ENCODE peak calls at places on chromosome 15, in ten cellular contexts. I is activated T-helper 9 cell treated with anti-CD3 and anti-CD28 coated beads, Interleukin-2, amount 50 U/mL, for 16 hours; M is GM12864; L is NCI-H1092 treated with DMSO at 0.1 percent for 48 hours; R is fibroblast of lung; D is pancreas; U is type B pancreatic cell; F is GM03348; T is ELF-1; B is BE2C. J is an unnamed sample.

GRCh38 chr15:92663250-92663951 is 7.8 kb upstream of the FAM174B start:
- DNase-seq in L (no peak), F (no peak), B (no peak), U (no peak), I (no peak), M (peak), T (no peak), D (no peak), R (no peak), J (no peak)

GRCh38 chr15:80967451-80967850 is 22.2 kb downstream of the MESD start:
- DNase-seq in B (no peak), L (no peak), M (no peak), I (no peak), F (peak), D (no peak), T (peak), U (no peak), R (peak), J (no peak)

GRCh38 chr15:34889486-34889885 is 80.1 kb downstream of the AQR start:
- DNase-seq in M (no peak), F (no peak), L (no peak), D (no peak), B (no peak), T (no peak), R (peak), I (no peak), U (no peak), J (no peak)

GRCh38 chr15:65052956-65053355 is 7.8 kb downstream of the SLC51B start:
- DNase-seq in I (no peak), D (no peak), R (no peak), B (no peak), F (no peak), T (no peak), U (no peak), M (no peak), L (no peak), J (no peak)

GRCh38 chr15:78195735-78196201 is 38.6 kb downstream of the ACSBG1 start:
- DNase-seq in R (no peak), F (peak), I (peak), D (peak), L (peak), T (peak), B (peak), U (no peak), M (no peak), J (no peak)

GRCh38 chr15:57635300-57635944 is 43.7 kb downstream of the MYZAP start:
- DNase-seq in B (no peak), R (no peak), M (no peak), L (peak), F (no peak), D (peak), U (no peak), T (no peak), I (no peak), J (no peak)

GRCh38 chr15:48402778-48403177 is 71.5 kb downstream of the DUT start:
- DNase-seq in D (no peak), T (no peak), B (no peak), M (peak), F (no peak), I (no peak), L (no peak), R (peak), U (no peak), J (no peak)

GRCh38 chr15:64610257-64610919 is 150.0 kb downstream of the ZNF609 start:
- DNase-seq in F (no peak), R (no peak), U (no peak), L (no peak), T (no peak), M (no peak), I (no peak), B (no peak), D (no peak), J (no peak)

GRCh38 chr15:85024509-85025336 is 43.1 kb downstream of the PDE8A start:
- DNase-seq in D (no peak), M (no peak), B (no peak), I (no peak), T (no peak), L (no peak), F (peak), R (peak), U (no peak), J (no peak)

GRCh38 chr15:45637552-45638033 is 2.8 kb downstream of the SQOR start:
- DNase-seq in L (peak), B (no peak), R (peak), M (peak), D (peak), I (peak), U (no peak), F (peak), T (no peak), J (no peak)

GRCh38 chr15:61256231-61256630 is 27.1 kb upstream of the RORA start:
- DNase-seq in F (no peak), I (no peak), D (no peak), B (no peak), T (no peak), L (no peak), R (no peak), U (no peak), M (no peak), J (no peak)

GRCh38 chr15:99450896-99451358 is 114.9 kb upstream of the MEF2A start:
- DNase-seq in B (peak), I (peak), L (no peak), T (peak), M (peak), F (peak), D (no peak), U (no peak), R (peak), J (peak)

GRCh38 chr15:78212546-78213424 is 21.6 kb downstream of the ACSBG1 start:
- DNase-seq in M (no peak), D (peak), B (peak), L (no peak), T (peak), F (peak), R (peak), U (no peak), I (no peak), J (peak)

GRCh38 chr15:38702178-38702912 is 137.7 kb upstream of the RASGRP1 start:
- DNase-seq in R (no peak), B (peak), T (peak), M (no peak), D (peak), U (no peak), I (no peak), L (no peak), F (no peak), J (peak)

GRCh38 chr15:90071220-90071807 is 31.0 kb downstream of the IDH2 start:
- DNase-seq in T (no peak), M (no peak), I (peak), R (peak), B (peak), D (peak), U (no peak), F (peak), L (peak), J (peak)

GRCh38 chr15:74635228-74635627 is 19.6 kb downstream of the CLK3 start:
- DNase-seq in L (peak), M (peak), R (peak), T (peak), F (peak), U (no peak), D (peak), B (peak), I (peak), J (peak)

GRCh38 chr15:88021601-88022000 is 234.9 kb downstream of the NTRK3 start:
- DNase-seq in L (no peak), B (no peak), T (no peak), M (no peak), F (peak), R (peak), I (no peak), U (no peak), D (no peak), J (no peak)

GRCh38 chr15:87477759-87478687 is 778.5 kb downstream of the NTRK3 start:
- DNase-seq in U (no peak), R (peak), D (peak), B (peak), L (peak), F (peak), I (no peak), M (no peak), T (peak), J (peak)

GRCh38 chr15:38414351-38414750 is 39.6 kb upstream of the FAM98B start:
- DNase-seq in L (no peak), D (peak), F (peak), R (peak), M (no peak), I (no peak), B (peak), T (peak), U (no peak), J (peak)

GRCh38 chr15:98896802-98897732 is 110.5 kb downstream of the PGPEP1L start:
- DNase-seq in L (no peak), F (peak), B (no peak), M (no peak), U (no peak), R (peak), I (no peak), D (no peak), T (peak), J (no peak)

GRCh38 chr15:67594793-67595192 is 52.3 kb downstream of the MAP2K5 start:
- DNase-seq in I (no peak), L (no peak), D (no peak), M (no peak), R (no peak), U (no peak), T (no peak), F (no peak), B (no peak), J (no peak)

GRCh38 chr15:25624504-25625172 is 185.8 kb upstream of the UBE3A start:
- DNase-seq in L (no peak), R (no peak), M (no peak), D (no peak), B (no peak), T (no peak), U (no peak), F (no peak), I (no peak), J (no peak)

GRCh38 chr15:66294932-66295235 is 1.5 kb downstream of the DIS3L start:
- DNase-seq in D (no peak), B (no peak), F (peak), I (no peak), L (no peak), R (peak), M (no peak), U (no peak), T (no peak), J (no peak)

GRCh38 chr15:74793135-74794028 is 11.5 kb downstream of the CSK start:
- DNase-seq in M (no peak), B (no peak), U (no peak), F (no peak), D (no peak), L (no peak), T (peak), I (peak), R (peak), J (no peak)

GRCh38 chr15:63018639-63019038 is 23.9 kb upstream of the TPM1 start:
- DNase-seq in D (no peak), U (no peak), B (no peak), F (no peak), I (no peak), R (no peak), M (no peak), L (no peak), T (no peak), J (no peak)

GRCh38 chr15:29827421-29827820 is 5.2 kb upstream of the TJP1 start:
- DNase-seq in U (no peak), D (no peak), I (no peak), L (no peak), R (no peak), F (no peak), B (no peak), T (no peak), M (no peak), J (no peak)

GRCh38 chr15:93072440-93073394 is 16.3 kb downstream of the RGMA start:
- DNase-seq in L (peak), T (peak), U (peak), R (peak), D (peak), F (peak), I (no peak), M (no peak), B (peak), J (no peak)

GRCh38 chr15:90340345-90340744 is 11.7 kb upstream of the ZNF774 start:
- DNase-seq in F (no peak), D (no peak), M (no peak), U (no peak), L (no peak), B (no peak), I (no peak), R (no peak), T (peak), J (peak)

GRCh38 chr15:51325167-51325566 is 13.2 kb downstream of the CYP19A1 start:
- DNase-seq in I (no peak), R (no peak), M (no peak), T (no peak), L (no peak), U (no peak), F (no peak), B (no peak), D (no peak), J (no peak)

GRCh38 chr15:31752905-31753304 is 277.4 kb upstream of the CHRNA7 start:
- DNase-seq in D (no peak), R (no peak), T (no peak), I (no peak), L (no peak), F (no peak), B (no peak), U (no peak), M (no peak), J (no peak)

GRCh38 chr15:88257311-88257901 is 867 bp upstream of the NTRK3 start:
- DNase-seq in I (no peak), B (peak), F (no peak), L (peak), U (no peak), T (peak), R (peak), D (no peak), M (no peak), J (no peak)